ENCODE peak calls at places on chromosomes 7 and 10, in four cellular contexts. P, V, K and S are unnamed samples.

GRCh38 chr7:124603066-124603465 is 162.5 kb downstream of the GPR37 start:
- DNase-seq in P (no peak), V (no peak), K (no peak), S (no peak)

GRCh38 chr10:62384447-62385081 is 10.4 kb downstream of the ZNF365 start:
- DNase-seq in V (no peak), K (no peak), P (no peak), S (no peak)

GRCh38 chr7:103989785-103990775 is 622 bp upstream of the RELN start:
- DNase-seq in V (peak), K (no peak), P (peak), S (peak)

GRCh38 chr7:21028186-21028989 is 241.7 kb upstream of the SP8 start:
- DNase-seq in K (no peak), P (peak), V (no peak), S (no peak)

GRCh38 chr10:97701438-97702064 is 12.0 kb upstream of the MARVELD1 start:
- DNase-seq in K (no peak), P (peak), V (peak), S (peak)

GRCh38 chr10:91317541-91317940 is 92.6 kb upstream of the HECTD2 start:
- DNase-seq in K (no peak), V (no peak), P (no peak), S (no peak)

GRCh38 chr7:20157456-20157855 is 59.7 kb downstream of the MACC1 start:
- DNase-seq in P (no peak), V (no peak), K (no peak), S (no peak)

GRCh38 chr10:124661661-124662180 is 82.5 kb downstream of the FAM53B start:
- DNase-seq in K (no peak), P (no peak), V (no peak), S (no peak)

GRCh38 chr7:87831127-87831526 is 45.0 kb downstream of the SLC25A40 start:
- DNase-seq in K (no peak), P (no peak), V (no peak), S (no peak)

GRCh38 chr7:27150568-27151340 is 1.6 kb downstream of the HOXA3 start:
- DNase-seq in K (no peak), V (peak), P (peak), S (peak)

GRCh38 chr10:5291501-5292195 is 73.1 kb upstream of the UCN3 start:
- DNase-seq in P (no peak), K (no peak), V (peak), S (peak)
- TF ChIP-seq ETV6 in P (no peak), K (no peak), V (no peak), S (no peak)

GRCh38 chr7:76383089-76383944 is 24.5 kb upstream of the YWHAG start:
- DNase-seq in P (peak), K (no peak), V (peak), S (peak)
- TF ChIP-seq ETV6 in P (no peak), K (no peak), V (no peak), S (no peak)

GRCh38 chr7:44999245-45000095 is 531 bp upstream of the CCM2 start:
- DNase-seq in V (peak), K (peak), P (peak), S (peak)

GRCh38 chr7:44998153-44998871 is 1.7 kb upstream of the CCM2 start:
- DNase-seq in K (no peak), P (no peak), V (no peak), S (no peak)

GRCh38 chr7:45000096-45001032 is at the start of gene CCM2:
- DNase-seq in V (no peak), P (peak), K (no peak), S (peak)

GRCh38 chr7:44994877-44995554 is 5.0 kb upstream of the CCM2 start:
- DNase-seq in K (no peak), P (no peak), V (no peak), S (peak)

DNA sequence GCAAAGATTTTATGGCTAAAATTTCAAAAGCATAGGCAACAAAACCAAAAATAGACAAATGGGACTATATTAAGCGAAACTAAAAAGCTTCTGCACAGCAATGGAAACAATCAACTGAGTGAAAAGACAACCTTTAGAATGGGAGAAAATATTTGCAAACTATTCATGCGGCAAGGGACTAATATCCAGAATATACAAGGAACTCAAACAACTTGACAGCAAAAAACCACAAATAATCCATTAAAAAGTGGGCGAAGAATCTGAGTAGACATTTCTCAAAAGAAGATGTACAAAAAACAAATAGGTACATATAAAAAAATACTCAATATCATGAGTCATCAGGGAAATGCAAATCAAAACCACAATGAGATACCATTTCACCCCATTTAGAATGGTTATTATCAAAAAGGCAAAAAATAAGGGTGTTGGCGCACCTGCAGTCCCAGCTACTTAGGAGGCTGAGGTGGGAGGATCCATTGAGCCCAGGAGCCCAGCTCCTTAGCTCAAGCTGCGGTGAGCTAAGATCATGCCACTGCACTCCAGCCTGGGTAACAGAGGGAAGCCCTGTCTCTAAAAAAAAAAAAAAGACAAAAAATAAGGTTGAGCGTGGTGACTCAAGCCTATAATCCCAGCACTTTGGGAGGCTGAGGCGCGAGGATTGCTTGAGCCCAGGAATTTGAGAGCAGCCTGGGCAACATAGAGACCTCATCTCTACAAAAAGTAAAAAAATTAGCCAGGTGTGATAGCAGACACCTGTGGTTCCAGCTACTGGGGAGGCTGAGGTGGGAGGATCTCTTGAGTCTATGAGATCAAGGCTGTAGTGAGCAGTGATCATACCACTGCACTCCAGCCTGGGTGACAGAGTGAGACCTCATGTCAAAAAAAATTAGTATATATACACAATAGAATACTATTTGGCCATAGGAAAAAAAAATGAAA is 4.2 kb upstream of the CCM2 start:
- DNase-seq in P (no peak), K (peak), V (no peak), S (no peak)
- TF ChIP-seq ETV6 in P (no peak), K (no peak), V (no peak), S (no peak)

GRCh38 chr7:157434701-157435100 is 97.9 kb downstream of the DNAJB6 start:
- DNase-seq in V (no peak), P (no peak), K (no peak), S (no peak)
- TF ChIP-seq ETV6 in V (no peak), P (no peak), K (no peak), S (no peak)

GRCh38 chr7:35691827-35692307 is 3.1 kb downstream of the HERPUD2 start:
- DNase-seq in P (no peak), V (peak), K (no peak), S (peak)
- TF ChIP-seq ETV6 in P (no peak), V (no peak), K (no peak), S (no peak)

DNA sequence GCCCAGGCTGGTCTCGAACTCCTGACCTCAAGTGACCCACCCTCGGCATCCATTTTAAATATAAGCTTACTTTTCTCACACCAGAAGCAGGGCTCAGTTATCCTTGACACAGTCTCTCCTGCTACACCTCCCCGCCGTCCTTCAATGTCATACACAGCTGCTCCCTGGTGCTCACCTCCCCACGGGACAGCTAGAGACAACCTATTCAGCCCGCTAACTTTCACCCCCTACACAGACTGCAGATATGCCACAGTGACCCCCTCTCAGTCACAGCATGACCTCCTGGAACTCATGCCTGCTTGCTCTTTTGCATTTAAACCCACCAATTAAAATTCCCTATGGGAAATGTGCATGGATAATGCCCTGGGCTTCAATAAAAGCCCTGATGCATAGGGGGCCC is 44.2 kb upstream of the KCNMA1 start:
- DNase-seq in P (no peak), K (no peak), V (no peak), S (no peak)
- TF ChIP-seq ETV6 in P (no peak), K (no peak), V (no peak), S (no peak)

GRCh38 chr10:99344715-99345114 is 15.6 kb downstream of the CNNM1 start:
- DNase-seq in P (no peak), V (no peak), K (no peak), S (no peak)

GRCh38 chr10:99346247-99346646 is 17.1 kb downstream of the CNNM1 start:
- DNase-seq in P (no peak), K (no peak), V (no peak), S (no peak)

GRCh38 chr10:99347672-99348071 is 18.5 kb downstream of the CNNM1 start:
- DNase-seq in P (no peak), V (no peak), K (no peak), S (no peak)

GRCh38 chr10:99343262-99343661 is 14.1 kb downstream of the CNNM1 start:
- DNase-seq in K (no peak), V (no peak), P (no peak), S (no peak)

GRCh38 chr10:99345350-99345749 is 16.2 kb downstream of the CNNM1 start:
- DNase-seq in V (no peak), P (no peak), K (no peak), S (no peak)
- TF ChIP-seq ETV6 in V (no peak), P (no peak), K (no peak), S (no peak)

GRCh38 chr7:78140109-78140508 is 341.5 kb downstream of the PHTF2 start:
- DNase-seq in K (no peak), V (no peak), P (no peak), S (no peak)
- TF ChIP-seq ETV6 in K (no peak), V (no peak), P (no peak), S (no peak)